ENCODE peak calls at places on chromosomes 4 and X, in ten cellular contexts. G is IMR-90, V is cardiac fibroblast, Y is fibroblast of pulmonary artery, I is right atrium auricular region, T is GM10248, K is HepG2, R is body of pancreas, W is mesothelial cell of epicardium, D is fibroblast of lung. F is an unnamed sample.

GRCh38 chrX:57586360-57586759 is 5.5 kb upstream of the ZXDB start:
- DNase-seq in G (no peak), V (no peak), Y (no peak), I (no peak), T (no peak), K (no peak), R (no peak), W (no peak), D (no peak), F (no peak)

GRCh38 chr4:6008092-6008551 is 10.1 kb downstream of the C4orf50 start:
- DNase-seq in G (no peak), V (no peak), Y (no peak), I (no peak), T (no peak), K (no peak), R (no peak), W (no peak), D (no peak), F (no peak)

GRCh38 chrX:57074458-57074857 is 46.9 kb downstream of the SPIN2B start:
- DNase-seq in G (no peak), V (no peak), Y (no peak), I (no peak), T (no peak), K (no peak), R (no peak), W (no peak), D (no peak), F (no peak)

GRCh38 chr4:169114341-169114974 is 104.4 kb upstream of the CBR4 start:
- DNase-seq in G (no peak), V (no peak), Y (no peak), I (no peak), T (no peak), K (no peak), R (no peak), W (no peak), D (no peak), F (no peak)

GRCh38 chrX:17613979-17614572 is 123.2 kb upstream of the SCML1 start:
- DNase-seq in G (peak), V (no peak), Y (no peak), I (no peak), T (no peak), K (peak), R (peak), W (no peak), D (peak), F (no peak)

GRCh38 chrX:40278340-40279090 is 180.8 kb upstream of the BCOR start:
- DNase-seq in G (no peak), V (no peak), Y (no peak), I (no peak), T (no peak), K (no peak), R (no peak), W (no peak), D (peak), F (no peak)

GRCh38 chr4:110629214-110629754 is 6.4 kb upstream of the PITX2 start:
- DNase-seq in G (no peak), V (no peak), Y (no peak), I (peak), T (no peak), K (no peak), R (no peak), W (peak), D (no peak), F (no peak)

GRCh38 chrX:110944793-110945466 is 149.3 kb upstream of the CHRDL1 start:
- DNase-seq in G (no peak), V (no peak), Y (no peak), I (no peak), T (no peak), K (no peak), R (peak), W (no peak), D (peak), F (no peak)

GRCh38 chrX:137743414-137743813 is 177.5 kb downstream of the ZIC3 start:
- DNase-seq in G (no peak), V (no peak), Y (no peak), I (no peak), T (no peak), K (no peak), R (no peak), W (no peak), D (no peak), F (no peak)

GRCh38 chrX:120672841-120673530 is 43.1 kb upstream of the C1GALT1C1 start:
- DNase-seq in G (no peak), V (no peak), Y (peak), I (no peak), T (no peak), K (no peak), R (no peak), W (no peak), D (no peak), F (no peak)

DNA sequence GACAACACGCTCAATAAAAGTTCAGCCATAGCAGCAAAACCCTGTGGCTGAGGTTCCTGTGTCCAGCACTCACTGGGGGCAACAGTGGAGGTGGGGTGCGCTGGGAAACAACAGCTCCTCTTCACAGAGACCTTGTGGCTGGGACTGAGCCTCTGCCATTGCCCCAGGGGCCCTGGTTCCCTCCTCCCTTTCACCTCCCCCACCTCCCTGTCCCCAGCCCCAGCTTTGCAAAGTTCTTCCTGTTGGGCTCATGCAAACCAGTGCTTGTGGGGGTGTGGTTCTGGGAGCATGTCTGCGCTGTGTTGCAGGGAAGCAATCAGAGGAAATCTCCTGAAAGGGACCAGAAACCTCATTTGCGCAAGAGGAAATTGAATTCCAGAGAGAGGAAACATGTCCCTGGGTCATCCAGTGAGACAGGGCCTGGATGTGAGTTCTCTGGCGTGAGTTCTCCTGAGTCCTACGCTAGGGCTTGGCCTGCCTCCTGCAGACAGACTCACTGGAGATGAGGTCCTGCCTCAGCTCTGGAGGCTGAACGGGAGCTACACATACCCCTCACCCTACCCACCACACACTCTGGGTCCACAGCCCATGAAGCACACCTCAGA is 7.4 kb downstream of the FATE1 start:
- DNase-seq in G (no peak), V (no peak), Y (no peak), I (no peak), T (no peak), K (no peak), R (no peak), W (no peak), D (no peak), F (no peak)
- TF ChIP-seq CTCF in G (no peak), V (no peak), Y (no peak), I (no peak), T (no peak), K (no peak), R (no peak), W (no peak), D (no peak), F (no peak)

GRCh38 chr4:177108708-177109107 is 201.0 kb upstream of the NEIL3 start:
- DNase-seq in G (peak), V (peak), Y (peak), I (no peak), T (no peak), K (no peak), R (no peak), W (no peak), D (peak), F (no peak)
- TF ChIP-seq CTCF in G (peak), V (peak), Y (peak), I (no peak), T (no peak), K (no peak), R (no peak), W (no peak), D (peak), F (peak)

GRCh38 chrX:154090731-154091130 is 6.8 kb downstream of the MECP2 start:
- DNase-seq in G (no peak), V (no peak), Y (no peak), I (no peak), T (no peak), K (no peak), R (no peak), W (no peak), D (no peak), F (no peak)

GRCh38 chrX:154091678-154092077 is 5.8 kb downstream of the MECP2 start:
- DNase-seq in G (no peak), V (no peak), Y (no peak), I (no peak), T (no peak), K (no peak), R (peak), W (no peak), D (no peak), F (no peak)

GRCh38 chrX:154093965-154094364 is 3.6 kb downstream of the MECP2 start:
- DNase-seq in G (no peak), V (no peak), Y (no peak), I (no peak), T (no peak), K (no peak), R (no peak), W (no peak), D (no peak), F (no peak)

GRCh38 chrX:154094833-154095232 is 2.7 kb downstream of the MECP2 start:
- DNase-seq in G (no peak), V (no peak), Y (no peak), I (no peak), T (no peak), K (no peak), R (no peak), W (no peak), D (no peak), F (no peak)

GRCh38 chrX:154092371-154092770 is 5.1 kb downstream of the MECP2 start:
- DNase-seq in G (no peak), V (no peak), Y (no peak), I (no peak), T (no peak), K (no peak), R (no peak), W (no peak), D (no peak), F (no peak)
- TF ChIP-seq CTCF in G (no peak), V (no peak), Y (no peak), I (no peak), T (no peak), K (no peak), R (no peak), W (no peak), D (no peak), F (no peak)

GRCh38 chr4:152065545-152065944 is 304.7 kb upstream of the GATB start:
- DNase-seq in G (no peak), V (no peak), Y (no peak), I (no peak), T (no peak), K (no peak), R (no peak), W (no peak), D (no peak), F (no peak)
- TF ChIP-seq CTCF in G (no peak), V (no peak), Y (no peak), I (no peak), T (no peak), K (no peak), R (no peak), W (no peak), D (no peak), F (no peak)

DNA sequence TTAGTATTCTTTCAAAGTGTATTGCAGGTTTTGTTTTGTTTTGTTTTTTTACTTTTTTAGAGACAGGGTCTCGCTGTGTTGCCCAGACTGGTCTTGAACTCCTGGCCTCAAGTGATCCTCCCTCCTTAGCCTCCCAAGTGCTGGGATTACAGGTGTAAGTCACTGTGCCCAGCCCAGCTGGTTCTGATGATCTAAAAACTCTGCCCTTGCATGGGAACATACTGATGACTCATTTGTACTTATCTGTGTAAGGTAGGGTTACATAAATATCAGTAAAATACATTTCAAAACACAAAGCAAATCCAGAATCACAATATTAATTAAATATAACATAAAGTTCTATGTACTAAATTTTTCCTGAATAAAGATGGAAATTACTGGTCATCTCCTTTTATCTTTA is 7.4 kb upstream of the SLC9B1 start:
- DNase-seq in G (peak), V (peak), Y (no peak), I (no peak), T (no peak), K (no peak), R (no peak), W (no peak), D (no peak), F (no peak)
- TF ChIP-seq CTCF in G (no peak), V (no peak), Y (no peak), I (no peak), T (no peak), K (no peak), R (no peak), W (no peak), D (no peak), F (no peak)

GRCh38 chr4:100848865-100849264 is 331.0 kb upstream of the EMCN start:
- DNase-seq in G (no peak), V (no peak), Y (no peak), I (no peak), T (no peak), K (no peak), R (no peak), W (no peak), D (no peak), F (no peak)
- TF ChIP-seq CTCF in G (no peak), V (no peak), Y (no peak), I (peak), T (peak), K (no peak), R (no peak), W (no peak), D (no peak), F (peak)

F was measured in osteocyte.